ENCODE peak calls at places on chromosomes 1 and 21, in six cellular contexts. One of them, this sample, is unnamed.

GRCh38 chr1:59696421-59697115 is 118.2 kb upstream of the HOOK1 start:
- DNase-seq in endothelial cell of umbilical vein: no peak
- DNase-seq in A549: no peak
- DNase-seq in HepG2: no peak
- DNase-seq in K562: no peak
- DNase-seq in GM12878: no peak
- DNase-seq in this sample: peak

GRCh38 chr21:46286668-46286982 is 483 bp downstream of the YBEY start:
- DNase-seq in endothelial cell of umbilical vein: peak
- DNase-seq in A549: no peak
- DNase-seq in HepG2: no peak
- DNase-seq in K562: no peak
- DNase-seq in GM12878: no peak
- DNase-seq in this sample: no peak

GRCh38 chr21:33411949-33412430 is 8.8 kb downstream of the IFNGR2 start:
- DNase-seq in endothelial cell of umbilical vein: no peak
- DNase-seq in A549: no peak
- DNase-seq in HepG2: peak
- DNase-seq in K562: no peak
- DNase-seq in GM12878: no peak
- DNase-seq in this sample: no peak

GRCh38 chr1:28329395-28330153 is 734 bp downstream of the MED18 start:
- DNase-seq in endothelial cell of umbilical vein: peak
- DNase-seq in A549: no peak
- DNase-seq in HepG2: peak
- DNase-seq in K562: no peak
- DNase-seq in GM12878: no peak
- DNase-seq in this sample: peak

GRCh38 chr1:29685387-29685786 is 449.1 kb downstream of the PTPRU start:
- DNase-seq in endothelial cell of umbilical vein: no peak
- DNase-seq in A549: no peak
- DNase-seq in HepG2: no peak
- DNase-seq in K562: no peak
- DNase-seq in GM12878: no peak
- DNase-seq in this sample: no peak

GRCh38 chr1:27527223-27527856 is 37.4 kb upstream of the WASF2 start:
- DNase-seq in endothelial cell of umbilical vein: no peak
- DNase-seq in A549: no peak
- DNase-seq in HepG2: no peak
- DNase-seq in K562: peak
- DNase-seq in GM12878: no peak
- DNase-seq in this sample: peak

GRCh38 chr1:15797614-15798390 is 9.6 kb downstream of the UQCRHL start:
- DNase-seq in endothelial cell of umbilical vein: peak
- DNase-seq in A549: peak
- DNase-seq in HepG2: no peak
- DNase-seq in K562: peak
- DNase-seq in GM12878: no peak
- DNase-seq in this sample: peak

GRCh38 chr1:43306688-43307457 is 6.1 kb downstream of the TIE1 start:
- DNase-seq in endothelial cell of umbilical vein: no peak
- DNase-seq in A549: no peak
- DNase-seq in HepG2: no peak
- DNase-seq in K562: no peak
- DNase-seq in GM12878: no peak
- DNase-seq in this sample: no peak

GRCh38 chr1:204975021-204975420 is 68.0 kb upstream of the CNTN2 start:
- DNase-seq in endothelial cell of umbilical vein: no peak
- DNase-seq in A549: no peak
- DNase-seq in HepG2: no peak
- DNase-seq in K562: no peak
- DNase-seq in GM12878: no peak
- DNase-seq in this sample: no peak

GRCh38 chr1:147478556-147478955 is 62.7 kb upstream of the BCL9 start:
- DNase-seq in endothelial cell of umbilical vein: no peak
- DNase-seq in A549: no peak
- DNase-seq in HepG2: no peak
- DNase-seq in K562: no peak
- DNase-seq in GM12878: no peak
- DNase-seq in this sample: no peak

GRCh38 chr1:183093821-183094287 is 70.6 kb downstream of the LAMC1 start:
- DNase-seq in endothelial cell of umbilical vein: no peak
- DNase-seq in A549: peak
- DNase-seq in HepG2: no peak
- DNase-seq in K562: no peak
- DNase-seq in GM12878: no peak
- DNase-seq in this sample: no peak

GRCh38 chr1:19646366-19646765 is 2.3 kb downstream of the NBL1 start:
- DNase-seq in endothelial cell of umbilical vein: no peak
- DNase-seq in A549: no peak
- DNase-seq in HepG2: no peak
- DNase-seq in K562: no peak
- DNase-seq in GM12878: no peak
- DNase-seq in this sample: no peak

GRCh38 chr1:61140778-61141177 is 58.4 kb downstream of the NFIA start:
- DNase-seq in endothelial cell of umbilical vein: no peak
- DNase-seq in A549: no peak
- DNase-seq in HepG2: no peak
- DNase-seq in K562: no peak
- DNase-seq in GM12878: no peak
- DNase-seq in this sample: peak

GRCh38 chr1:165512817-165513216 is 31.0 kb upstream of the LRRC52 start:
- DNase-seq in endothelial cell of umbilical vein: no peak
- DNase-seq in A549: no peak
- DNase-seq in HepG2: no peak
- DNase-seq in K562: no peak
- DNase-seq in GM12878: no peak
- DNase-seq in this sample: no peak

GRCh38 chr1:21072721-21073120 is 104.0 kb downstream of the EIF4G3 start:
- DNase-seq in endothelial cell of umbilical vein: peak
- DNase-seq in A549: no peak
- DNase-seq in HepG2: no peak
- DNase-seq in K562: no peak
- DNase-seq in GM12878: no peak
- DNase-seq in this sample: no peak

GRCh38 chr1:101526813-101527212 is 290.0 kb downstream of the S1PR1 start:
- DNase-seq in endothelial cell of umbilical vein: no peak
- DNase-seq in A549: no peak
- DNase-seq in HepG2: no peak
- DNase-seq in K562: no peak
- DNase-seq in GM12878: no peak
- DNase-seq in this sample: no peak

GRCh38 chr1:44261475-44261853 is 48.2 kb downstream of the DMAP1 start:
- DNase-seq in endothelial cell of umbilical vein: no peak
- DNase-seq in A549: no peak
- DNase-seq in HepG2: no peak
- DNase-seq in K562: no peak
- DNase-seq in GM12878: no peak
- DNase-seq in this sample: no peak

GRCh38 chr1:57423135-57424131 is at the start of gene DAB1:
- DNase-seq in endothelial cell of umbilical vein: no peak
- DNase-seq in A549: no peak
- DNase-seq in HepG2: no peak
- DNase-seq in K562: no peak
- DNase-seq in GM12878: no peak
- DNase-seq in this sample: no peak

GRCh38 chr1:178531897-178532296 is 19.0 kb downstream of the TEX35 start:
- DNase-seq in endothelial cell of umbilical vein: no peak
- DNase-seq in A549: no peak
- DNase-seq in HepG2: no peak
- DNase-seq in K562: no peak
- DNase-seq in GM12878: no peak
- DNase-seq in this sample: no peak

GRCh38 chr1:29832471-29832870 is 596.1 kb downstream of the PTPRU start:
- DNase-seq in endothelial cell of umbilical vein: no peak
- DNase-seq in A549: no peak
- DNase-seq in HepG2: no peak
- DNase-seq in K562: no peak
- DNase-seq in GM12878: no peak
- DNase-seq in this sample: no peak

GRCh38 chr1:17227358-17227915 is 21.5 kb upstream of the PADI3 start:
- DNase-seq in endothelial cell of umbilical vein: no peak
- DNase-seq in A549: no peak
- DNase-seq in HepG2: no peak
- DNase-seq in K562: no peak
- DNase-seq in GM12878: no peak
- DNase-seq in this sample: no peak
- TF ChIP-seq MAX in endothelial cell of umbilical vein: no peak
- TF ChIP-seq MAX in A549: no peak
- TF ChIP-seq MAX in HepG2: no peak
- TF ChIP-seq MAX in K562: no peak
- TF ChIP-seq MAX in GM12878: no peak
- TF ChIP-seq MAX in this sample: no peak

GRCh38 chr1:218670875-218671274 is 325.7 kb downstream of the TGFB2 start:
- DNase-seq in endothelial cell of umbilical vein: no peak
- DNase-seq in A549: no peak
- DNase-seq in HepG2: no peak
- DNase-seq in K562: no peak
- DNase-seq in GM12878: no peak
- DNase-seq in this sample: no peak

GRCh38 chr1:218673170-218673569 is 328.0 kb downstream of the TGFB2 start:
- DNase-seq in endothelial cell of umbilical vein: no peak
- DNase-seq in A549: no peak
- DNase-seq in HepG2: no peak
- DNase-seq in K562: no peak
- DNase-seq in GM12878: no peak
- DNase-seq in this sample: no peak

GRCh38 chr1:218669431-218669830 is 324.3 kb downstream of the TGFB2 start:
- DNase-seq in endothelial cell of umbilical vein: no peak
- DNase-seq in A549: no peak
- DNase-seq in HepG2: no peak
- DNase-seq in K562: no peak
- DNase-seq in GM12878: no peak
- DNase-seq in this sample: no peak

GRCh38 chr1:218674280-218674773 is 329.2 kb downstream of the TGFB2 start:
- DNase-seq in endothelial cell of umbilical vein: peak
- DNase-seq in A549: peak
- DNase-seq in HepG2: peak
- DNase-seq in K562: no peak
- DNase-seq in GM12878: no peak
- DNase-seq in this sample: peak

GRCh38 chr1:218671573-218671972 is 326.4 kb downstream of the TGFB2 start:
- DNase-seq in endothelial cell of umbilical vein: peak
- DNase-seq in A549: no peak
- DNase-seq in HepG2: no peak
- DNase-seq in K562: no peak
- DNase-seq in GM12878: no peak
- DNase-seq in this sample: no peak
- TF ChIP-seq MYC in endothelial cell of umbilical vein: no peak
- TF ChIP-seq MYC in A549: no peak
- TF ChIP-seq MYC in HepG2: no peak
- TF ChIP-seq MYC in K562: no peak
- TF ChIP-seq MYC in GM12878: no peak
- TF ChIP-seq MYC in this sample: no peak

GRCh38 chr1:54800041-54800898 is 853 bp downstream of the TTC22 start:
- DNase-seq in endothelial cell of umbilical vein: no peak
- DNase-seq in A549: no peak
- DNase-seq in HepG2: no peak
- DNase-seq in K562: no peak
- DNase-seq in GM12878: no peak
- DNase-seq in this sample: no peak

GRCh38 chr1:54803761-54804470 is 2.8 kb upstream of the TTC22 start:
- DNase-seq in endothelial cell of umbilical vein: no peak
- DNase-seq in A549: no peak
- DNase-seq in HepG2: no peak
- DNase-seq in K562: no peak
- DNase-seq in GM12878: no peak
- DNase-seq in this sample: no peak

GRCh38 chr1:54798206-54798605 is 2.9 kb downstream of the TTC22 start:
- DNase-seq in endothelial cell of umbilical vein: no peak
- DNase-seq in A549: no peak
- DNase-seq in HepG2: no peak
- DNase-seq in K562: no peak
- DNase-seq in GM12878: no peak
- DNase-seq in this sample: no peak

GRCh38 chr1:54798769-54799641 is 2.1 kb downstream of the TTC22 start:
- DNase-seq in endothelial cell of umbilical vein: no peak
- DNase-seq in A549: no peak
- DNase-seq in HepG2: no peak
- DNase-seq in K562: no peak
- DNase-seq in GM12878: peak
- DNase-seq in this sample: peak

DNA sequence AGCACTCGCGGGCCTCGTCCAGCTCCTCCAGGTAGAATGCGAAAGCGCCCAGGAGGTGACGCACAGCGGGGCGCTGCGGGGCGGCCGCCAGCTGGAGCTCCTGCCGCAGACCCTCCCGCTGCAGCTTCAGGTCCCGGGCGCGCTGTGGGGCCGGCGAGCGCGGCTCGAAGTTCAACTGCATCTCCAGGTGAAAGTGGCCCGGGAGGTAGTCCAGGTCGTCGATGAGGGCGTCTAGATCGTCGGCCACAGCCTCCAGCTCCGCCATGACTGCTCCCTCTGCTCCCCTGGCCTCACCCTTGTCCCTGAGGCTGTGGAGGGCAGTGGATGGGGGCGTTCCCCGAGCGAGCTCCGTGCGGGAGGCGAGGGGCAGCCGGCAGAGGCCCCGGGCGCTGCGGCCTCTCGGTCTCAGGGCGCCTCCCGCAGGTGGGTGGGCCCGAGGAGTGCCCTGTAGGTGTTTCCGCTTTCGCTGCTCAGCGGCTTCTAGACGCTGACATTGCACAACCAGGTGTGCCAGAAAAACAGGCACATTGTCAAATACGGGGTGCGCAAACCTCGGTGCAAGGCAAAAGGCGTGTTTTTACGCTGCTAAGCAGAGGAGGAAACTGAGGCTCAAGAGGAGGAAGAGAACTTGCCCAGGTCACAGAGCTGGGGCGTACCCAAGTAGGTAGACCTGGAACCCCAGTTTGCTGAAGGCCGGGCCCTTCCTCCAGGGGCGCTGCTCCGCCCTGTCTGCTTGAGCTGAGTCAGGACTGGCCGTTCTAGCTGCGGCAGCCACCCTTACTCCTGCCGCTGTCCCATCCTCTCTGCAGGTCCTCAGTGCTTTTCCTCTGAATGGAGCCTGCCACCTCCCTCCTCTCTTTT is at the start of gene TTC22:
- DNase-seq in endothelial cell of umbilical vein: no peak
- DNase-seq in A549: no peak
- DNase-seq in HepG2: no peak
- DNase-seq in K562: peak
- DNase-seq in GM12878: peak
- DNase-seq in this sample: peak
- TF ChIP-seq CTCF in endothelial cell of umbilical vein: peak
- TF ChIP-seq CTCF in A549: no peak
- TF ChIP-seq CTCF in HepG2: peak
- TF ChIP-seq CTCF in K562: peak
- TF ChIP-seq CTCF in GM12878: peak
- TF ChIP-seq CTCF in this sample: peak

GRCh38 chr21:25103500-25104207 is 503.6 kb downstream of the MRPL39 start:
- DNase-seq in endothelial cell of umbilical vein: no peak
- DNase-seq in A549: no peak
- DNase-seq in HepG2: no peak
- DNase-seq in K562: no peak
- DNase-seq in GM12878: no peak
- DNase-seq in this sample: no peak

DNA sequence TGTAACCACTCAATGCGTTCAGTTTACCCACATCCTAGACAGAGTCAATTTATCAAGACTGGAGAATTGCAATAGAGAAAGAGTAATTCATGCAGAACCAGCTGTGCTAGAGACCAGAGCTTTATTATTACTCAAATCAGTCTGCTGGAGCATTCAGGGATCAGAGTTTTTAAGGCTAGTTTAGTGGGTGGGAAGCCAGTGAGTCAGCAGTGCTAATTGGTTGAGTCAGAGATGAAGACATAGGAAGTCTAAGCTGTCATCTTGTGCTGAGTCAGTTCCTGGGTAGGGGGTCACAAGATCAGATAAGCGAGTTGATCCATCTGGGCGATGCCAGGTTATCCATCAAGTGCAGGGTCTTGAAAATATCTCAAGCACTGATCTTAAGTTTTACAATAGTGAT is 499.6 kb downstream of the MRPL39 start:
- DNase-seq in endothelial cell of umbilical vein: no peak
- DNase-seq in A549: no peak
- DNase-seq in HepG2: no peak
- DNase-seq in K562: no peak
- DNase-seq in GM12878: no peak
- DNase-seq in this sample: peak
- TF ChIP-seq MAX in endothelial cell of umbilical vein: no peak
- TF ChIP-seq MAX in A549: no peak
- TF ChIP-seq MAX in HepG2: no peak
- TF ChIP-seq MAX in K562: no peak
- TF ChIP-seq MAX in GM12878: no peak
- TF ChIP-seq MAX in this sample: no peak

This sample was measured in NB4.